ENCODE peak calls at places on chromosomes 1 and 21, in seven cellular contexts. D is endothelial cell, M is heart left ventricle, R is cardiac muscle cell, G is astrocyte of the cerebellum, F is AG09309, P is BJ. Q is an unnamed sample.

GRCh38 chr1:77670330-77670729 is 12.1 kb downstream of the ZZZ3 start:
- DNase-seq in P (no peak), M (no peak), F (no peak), G (no peak), R (no peak), D (no peak), Q (no peak)

GRCh38 chr1:234656981-234657651 is 47.1 kb upstream of the IRF2BP2 start:
- DNase-seq in R (peak; percentile 71), P (peak; percentile 82), F (peak; percentile 96), M (no peak), D (no peak), G (peak; percentile 5), Q (no peak)

GRCh38 chr1:209895709-209896108 is 42.3 kb upstream of the SYT14 start:
- DNase-seq in F (peak; percentile 38), D (no peak), M (no peak), G (no peak), R (peak; percentile 44), P (no peak), Q (no peak)

GRCh38 chr1:82485591-82486369 is 685.0 kb downstream of the ADGRL2 start:
- DNase-seq in P (no peak), M (peak; percentile 40), G (peak; percentile 57), F (no peak), R (peak; percentile 11), D (no peak), Q (no peak)

GRCh38 chr1:40838045-40838979 is 23.9 kb downstream of the CITED4 start:
- DNase-seq in P (no peak), R (no peak), G (no peak), M (no peak), D (no peak), F (no peak), Q (no peak)

GRCh38 chr21:33063907-33064622 is 5.9 kb upstream of the OLIG1 start:
- DNase-seq in F (no peak), G (no peak), P (no peak), D (peak; percentile 22), M (no peak), R (no peak), Q (no peak)

GRCh38 chr1:117732065-117732789 is 126.4 kb downstream of the TENT5C start:
- DNase-seq in G (no peak), P (no peak), F (no peak), M (no peak), R (peak; percentile 20), D (no peak), Q (no peak)

GRCh38 chr1:51417496-51418383 is 87.4 kb upstream of the TTC39A start:
- DNase-seq in F (no peak), P (no peak), M (no peak), D (no peak), G (peak; percentile 2), R (peak; percentile 60), Q (no peak)

GRCh38 chr1:114509596-114510234 is 1.3 kb downstream of the TRIM33 start:
- DNase-seq in G (no peak), F (no peak), M (no peak), R (no peak), P (no peak), D (no peak), Q (no peak)

GRCh38 chr1:50139339-50139738 is 30.6 kb downstream of the ELAVL4 start:
- DNase-seq in F (no peak), D (no peak), P (no peak), G (no peak), M (no peak), R (no peak), Q (no peak)

GRCh38 chr1:235018161-235018560 is 110.5 kb downstream of the TOMM20 start:
- DNase-seq in F (peak; percentile 94), R (peak; percentile 96), D (no peak), P (peak; percentile 91), M (no peak), G (peak; percentile 99), Q (no peak)

GRCh38 chr1:218930879-218931278 is 242.8 kb upstream of the LYPLAL1 start:
- DNase-seq in M (no peak), P (peak; percentile 95), F (peak; percentile 90), G (peak; percentile 38), R (peak; percentile 98), D (peak; percentile 29), Q (no peak)

GRCh38 chr1:153790996-153791855 is 16.0 kb downstream of the SLC27A3 start:
- DNase-seq in M (no peak), D (no peak), P (peak; percentile 75), F (peak; percentile 87), G (peak; percentile 51), R (peak; percentile 95), Q (no peak)

GRCh38 chr1:67013573-67013972 is 40.4 kb downstream of the SLC35D1 start:
- DNase-seq in P (no peak), G (no peak), R (peak; percentile 64), D (no peak), F (no peak), M (no peak), Q (no peak)

GRCh38 chr1:27773732-27774445 is 870 bp downstream of the STX12 start:
- DNase-seq in D (no peak), M (peak; percentile 33), G (no peak), P (no peak), F (no peak), R (peak; percentile 26), Q (no peak)

GRCh38 chr1:228446849-228447248 is 30.2 kb upstream of the TRIM17 start:
- DNase-seq in F (no peak), M (no peak), G (no peak), P (no peak), D (no peak), R (no peak), Q (no peak)

GRCh38 chr1:50969611-50970507 is at the start of gene CDKN2C:
- DNase-seq in F (peak; percentile 89), P (peak; percentile 77), R (peak; percentile 87), D (peak; percentile 43), M (peak; percentile 80), G (peak; percentile 62), Q (no peak)

GRCh38 chr1:241521718-241522117 is 2.2 kb upstream of the FH start:
- DNase-seq in F (no peak), P (no peak), R (no peak), D (no peak), G (no peak), M (no peak), Q (no peak)

GRCh38 chr1:192805832-192806323 is 3.0 kb upstream of the RGS2 start:
- DNase-seq in P (peak; percentile 69), M (no peak), D (peak; percentile 11), F (peak; percentile 92), G (peak; percentile 88), R (peak; percentile 96), Q (no peak)

GRCh38 chr1:47569681-47570470 is 132.0 kb downstream of the FOXD2 start:
- DNase-seq in P (peak; percentile 85), R (peak; percentile 89), D (peak; percentile 31), F (peak; percentile 87), M (no peak), G (peak; percentile 23), Q (no peak)

GRCh38 chr1:98046031-98046641 is 125.3 kb upstream of the DPYD start:
- DNase-seq in M (no peak), R (peak; percentile 63), F (no peak), P (no peak), G (no peak), D (peak; percentile 45), Q (no peak)

GRCh38 chr1:24990796-24991195 is 60.7 kb upstream of the RUNX3 start:
- DNase-seq in R (no peak), M (no peak), P (no peak), F (no peak), G (no peak), D (no peak), Q (no peak)
- TF ChIP-seq CTCF in R (no peak), M (no peak), P (no peak), F (no peak), G (no peak), D (no peak), Q (no peak)

DNA sequence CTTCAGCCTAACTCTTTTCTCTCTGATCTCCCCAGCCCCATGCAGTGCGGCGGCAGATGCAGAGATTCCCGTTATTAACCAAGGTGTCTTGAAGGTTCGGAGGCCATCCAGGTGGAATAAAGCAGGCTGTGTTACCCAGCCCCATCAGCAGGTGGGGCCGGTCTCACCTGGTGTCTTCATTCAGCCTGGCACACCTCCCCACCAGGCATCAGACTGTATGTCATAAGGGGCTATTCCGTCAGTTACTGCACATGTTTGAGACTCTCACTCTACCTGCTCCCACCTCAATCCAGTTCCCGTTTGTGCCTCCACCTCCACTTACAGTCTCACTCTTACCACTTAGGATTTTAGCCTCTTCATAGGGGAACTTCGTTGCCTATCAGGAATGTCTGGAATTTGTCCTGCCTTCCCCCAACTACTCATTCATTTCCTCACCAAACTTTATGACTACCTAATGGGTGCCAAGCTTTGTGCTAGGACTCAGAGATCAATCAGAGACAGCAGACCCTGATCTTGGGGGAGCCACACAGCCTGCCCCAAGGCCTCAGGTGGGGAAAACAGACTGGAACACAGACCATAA is 170.2 kb downstream of the PLPP3 start:
- DNase-seq in F (no peak), P (no peak), D (no peak), R (no peak), G (no peak), M (no peak), Q (peak; percentile 34)
- TF ChIP-seq CTCF in F (no peak), P (peak; percentile 31), D (peak; percentile 52), R (no peak), G (no peak), M (peak; percentile 34), Q (no peak)

DNA sequence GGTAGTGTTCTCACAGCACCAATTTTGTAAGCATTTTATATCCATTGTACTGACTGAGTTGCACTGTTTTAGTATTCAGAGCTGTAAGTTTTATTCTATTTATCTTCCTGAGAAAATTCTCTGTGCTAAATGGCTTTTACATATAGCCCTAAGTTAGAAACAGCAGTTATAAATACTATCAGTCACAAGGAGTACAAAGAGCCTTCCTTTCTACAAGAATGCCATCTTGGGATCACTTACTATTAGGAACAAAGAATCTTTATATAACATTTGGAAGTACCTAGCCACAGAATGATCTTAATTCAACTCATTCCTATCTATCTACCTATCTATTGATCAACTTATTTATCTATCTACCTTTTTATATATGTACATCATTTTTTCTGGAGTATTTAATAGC is 423.9 kb upstream of the RGS18 start:
- DNase-seq in P (no peak), M (no peak), F (no peak), G (no peak), D (no peak), R (no peak), Q (no peak)
- TF ChIP-seq CTCF in P (no peak), M (no peak), F (no peak), G (no peak), D (no peak), R (no peak), Q (no peak)

GRCh38 chr1:247402099-247402706 is 13.8 kb upstream of the NLRP3 start:
- DNase-seq in P (no peak), M (no peak), G (no peak), D (no peak), R (no peak), F (no peak), Q (no peak)

GRCh38 chr1:247401310-247402098 is 14.5 kb upstream of the NLRP3 start:
- DNase-seq in G (no peak), F (no peak), P (no peak), R (no peak), D (no peak), M (no peak), Q (no peak)

GRCh38 chr1:247406014-247406656 is 9.8 kb upstream of the NLRP3 start:
- DNase-seq in M (no peak), G (no peak), F (no peak), P (no peak), D (no peak), R (no peak), Q (no peak)

DNA sequence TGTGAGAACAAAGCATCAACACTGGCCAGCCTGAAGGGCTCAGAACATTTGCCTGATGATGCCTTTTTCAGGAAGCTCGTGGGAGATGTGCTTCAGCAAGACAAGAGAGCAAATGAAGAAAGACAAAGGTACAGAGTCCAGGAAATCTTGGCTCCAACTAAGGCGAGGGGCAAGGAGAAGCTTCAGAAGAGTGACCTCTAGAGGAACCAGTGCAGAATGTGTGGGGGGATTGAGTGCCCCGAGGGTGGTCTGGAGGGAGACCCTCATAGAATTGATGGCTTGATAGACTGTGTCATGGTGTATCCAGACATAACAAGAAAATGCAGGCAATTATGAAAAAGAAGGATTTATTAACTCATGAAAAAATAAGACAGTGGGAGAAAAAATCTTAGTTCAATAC is 15.3 kb upstream of the NLRP3 start:
- DNase-seq in G (no peak), M (no peak), D (no peak), P (no peak), R (no peak), F (no peak), Q (no peak)
- TF ChIP-seq CTCF in G (no peak), M (no peak), D (no peak), P (no peak), R (no peak), F (no peak), Q (no peak)

Q was measured in activated B cell treated with CpG ODN at 0.5 μM for 24 hours.